ENCODE peak calls at places on chromosomes 3 and 15, in six cellular contexts. W is PC-9, K is uterus, H is right atrium auricular region, F is upper lobe of right lung, G is mammary epithelial cell. A is an unnamed sample. For H3K27me3, the result is how much of the 10 kb centered on the place peaks cover.

GRCh38 chr15:47333758-47334157 is 383.5 kb upstream of the SEMA6D start:
- DNase-seq in G (no peak), K (no peak), F (no peak), H (no peak), W (no peak), A (no peak)

GRCh38 chr15:29681946-29682345 is 140.3 kb downstream of the TJP1 start:
- DNase-seq in F (no peak), W (no peak), K (no peak), H (no peak), G (no peak), A (no peak)

GRCh38 chr15:93438310-93438709 is 349.3 kb upstream of the RGMA start:
- DNase-seq in F (no peak), G (no peak), W (no peak), H (no peak), K (no peak), A (no peak)

GRCh38 chr15:64515196-64515595 is 54.8 kb downstream of the ZNF609 start:
- DNase-seq in K (no peak), W (peak), F (no peak), G (peak), H (no peak), A (no peak)

GRCh38 chr3:134904333-134904771 is 109.3 kb downstream of the EPHB1 start:
- DNase-seq in G (no peak), H (no peak), F (no peak), W (no peak), K (no peak), A (no peak)

GRCh38 chr3:71064976-71065763 is 518.4 kb downstream of the FOXP1 start:
- DNase-seq in K (peak), F (peak), G (peak), H (peak), W (no peak), A (peak)

GRCh38 chr3:87196879-87197278 is 30.2 kb upstream of the CHMP2B start:
- DNase-seq in F (no peak), G (peak), H (no peak), K (no peak), W (peak), A (no peak)

GRCh38 chr3:89107461-89108035 is at the start of gene EPHA3:
- DNase-seq in H (peak), W (no peak), F (peak), K (peak), G (peak), A (peak)

GRCh38 chr3:178761024-178761423 is 224.8 kb downstream of the KCNMB2 start:
- DNase-seq in G (no peak), W (no peak), K (no peak), F (no peak), H (no peak), A (no peak)

GRCh38 chr3:122355612-122356011 is 27.4 kb downstream of the MIX23 start:
- DNase-seq in G (no peak), W (no peak), H (no peak), K (no peak), F (no peak), A (no peak)

GRCh38 chr15:78193731-78194567 is 40.4 kb downstream of the ACSBG1 start:
- DNase-seq in G (no peak), K (no peak), F (peak), W (no peak), H (no peak), A (no peak)

GRCh38 chr15:77966540-77967290 is 110.8 kb downstream of the TBC1D2B start:
- DNase-seq in H (peak), K (peak), F (peak), G (peak), W (no peak), A (no peak)

GRCh38 chr3:147906275-147906674 is 497.1 kb downstream of the ZIC1 start:
- DNase-seq in K (no peak), H (no peak), F (no peak), G (peak), W (no peak), A (no peak)

GRCh38 chr3:69484507-69485393 is 98.9 kb upstream of the FRMD4B start:
- DNase-seq in K (no peak), W (no peak), F (no peak), H (no peak), G (no peak), A (no peak)

GRCh38 chr15:101256756-101257155 is 4.9 kb upstream of the CHSY1 start:
- DNase-seq in W (no peak), G (no peak), K (no peak), F (no peak), H (no peak), A (no peak)

GRCh38 chr3:177069514-177070329 is 127.6 kb downstream of the TBL1XR1 start:
- DNase-seq in W (peak), H (no peak), G (peak), K (no peak), F (no peak), A (no peak)

GRCh38 chr3:144295619-144296018 is 324.0 kb downstream of the DIPK2A start:
- DNase-seq in G (no peak), F (no peak), H (no peak), W (peak), K (no peak), A (no peak)

GRCh38 chr3:56725175-56725574 is 42.1 kb upstream of the TASOR start:
- DNase-seq in K (no peak), W (no peak), H (no peak), G (no peak), F (no peak), A (no peak)

GRCh38 chr15:74340139-74340538 is 27.3 kb downstream of the CYP11A1 start:
- DNase-seq in K (no peak), G (peak), H (no peak), W (peak), F (peak), A (peak)

DNA sequence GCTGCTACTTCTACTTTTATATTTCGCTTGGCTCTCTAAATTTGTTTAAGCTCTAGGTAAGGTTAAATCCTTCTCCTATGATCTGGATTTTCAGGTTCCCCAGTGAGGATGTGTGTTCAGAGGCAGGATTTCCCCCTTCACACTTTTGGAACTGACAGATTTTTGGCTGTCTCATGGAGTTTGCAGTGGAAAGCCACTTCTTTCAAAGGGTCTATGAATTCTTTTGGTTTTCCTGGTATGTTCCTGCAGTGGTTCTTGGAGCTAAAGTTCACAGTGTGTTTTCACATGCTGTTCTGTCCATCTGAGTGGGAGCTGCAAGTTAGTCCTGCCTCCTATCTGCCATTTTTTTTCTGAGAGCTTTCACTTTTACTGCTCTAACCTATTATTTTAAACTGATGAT is 21.6 kb upstream of the TIGIT start:
- DNase-seq in K (no peak), G (no peak), W (no peak), H (no peak), F (no peak), A (no peak)
- TF ChIP-seq CTCF in K (no peak), G (no peak), W (no peak), H (no peak), F (no peak), A (no peak)

GRCh38 chr15:40927497-40928346 is 1.4 kb upstream of the DLL4 start:
- DNase-seq in G (no peak), F (no peak), H (no peak), K (no peak), W (no peak), A (no peak)

GRCh38 chr15:40925863-40926658 is 3.1 kb upstream of the DLL4 start:
- DNase-seq in G (no peak), F (no peak), K (no peak), H (no peak), W (no peak), A (no peak)

GRCh38 chr15:40926659-40927496 is 2.3 kb upstream of the DLL4 start:
- DNase-seq in H (no peak), W (no peak), G (no peak), F (no peak), K (no peak), A (no peak)

GRCh38 chr15:40923551-40923950 is 5.6 kb upstream of the DLL4 start:
- DNase-seq in F (no peak), K (no peak), G (no peak), H (no peak), W (no peak), A (no peak)

DNA sequence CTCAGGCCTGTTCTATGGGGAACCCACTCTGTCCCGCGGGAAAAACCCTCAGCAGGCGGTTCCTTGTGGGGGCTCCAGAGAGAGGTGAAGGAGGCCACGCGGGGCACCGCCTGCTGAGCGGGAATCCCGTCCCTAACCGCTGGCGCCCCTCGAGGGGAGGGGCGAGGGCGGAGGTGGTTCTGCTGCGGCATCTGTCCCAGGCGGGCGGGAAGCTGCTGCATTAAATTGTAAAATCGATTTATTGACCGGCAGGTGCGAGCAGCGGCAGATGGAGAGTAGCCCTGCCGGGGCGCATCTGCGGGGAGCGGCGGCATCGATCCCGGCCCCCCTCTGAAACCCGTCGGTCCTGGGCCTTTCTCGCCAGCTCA is 3.7 kb upstream of the DLL4 start:
- DNase-seq in G (no peak), H (no peak), K (no peak), W (no peak), F (no peak), A (no peak)
- H3K27me3 ChIP-seq in G (under half), H (under half), K (under half), W (under half), F (under half), A (under half)

GRCh38 chr3:196694941-196695848 is 16.9 kb downstream of the CEP19 start:
- DNase-seq in K (no peak), H (no peak), G (no peak), W (no peak), F (no peak), A (no peak)
- H3K27ac ChIP-seq in K (no peak), H (no peak), G (no peak), W (no peak), F (no peak), A (no peak)

GRCh38 chr3:11211531-11212300 is 57.4 kb downstream of the HRH1 start:
- DNase-seq in H (no peak), W (no peak), G (no peak), K (peak), F (no peak), A (no peak)
- TF ChIP-seq CTCF in H (no peak), W (no peak), G (no peak), K (no peak), F (no peak), A (peak)

GRCh38 chr15:70761046-70761445 is 2.3 kb downstream of the UACA start:
- DNase-seq in F (no peak), G (no peak), H (no peak), W (no peak), K (no peak), A (no peak)

GRCh38 chr15:70753101-70753829 is 10.1 kb downstream of the UACA start:
- DNase-seq in K (no peak), H (no peak), F (no peak), W (no peak), G (no peak), A (no peak)

GRCh38 chr15:70754862-70755261 is 8.5 kb downstream of the UACA start:
- DNase-seq in W (no peak), G (no peak), F (no peak), K (no peak), H (no peak), A (no peak)

GRCh38 chr15:70758790-70759462 is 4.4 kb downstream of the UACA start:
- DNase-seq in H (no peak), K (no peak), W (no peak), G (no peak), F (no peak), A (no peak)

GRCh38 chr15:70757627-70758026 is 5.7 kb downstream of the UACA start:
- DNase-seq in G (no peak), H (no peak), K (no peak), F (no peak), W (no peak), A (no peak)
- H3K27me3 ChIP-seq in G (under half), H (under half), K (under half), F (under half), W (under half), A (under half)

DNA sequence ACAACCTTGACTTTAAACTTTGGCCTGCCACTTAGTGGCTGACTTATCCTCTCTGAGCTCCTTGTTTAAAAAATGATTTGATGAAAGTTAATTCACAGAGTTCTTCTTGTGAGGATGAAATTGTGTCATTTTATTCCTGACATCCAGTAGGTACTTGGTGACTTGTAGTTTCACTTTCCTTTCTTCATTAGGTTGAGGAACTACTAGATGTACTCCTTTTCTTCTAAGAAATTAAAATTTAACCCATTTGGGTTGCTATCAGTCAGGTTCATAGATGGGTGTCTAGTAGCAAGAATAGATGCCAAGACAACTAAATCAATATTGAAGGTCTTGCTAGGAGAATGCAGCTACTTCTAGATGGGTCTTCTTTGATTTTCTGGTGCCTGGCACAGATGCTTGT is 5.2 kb downstream of the NR1D2 start:
- DNase-seq in F (no peak), W (no peak), H (no peak), G (no peak), K (no peak), A (no peak)
- H3K27ac ChIP-seq in F (no peak), W (no peak), H (peak), G (no peak), K (peak), A (peak)

GRCh38 chr3:133444071-133444774 is 44.4 kb downstream of the BFSP2 start:
- DNase-seq in K (no peak), W (peak), F (no peak), G (peak), H (no peak), A (no peak)
- TF ChIP-seq CTCF in K (no peak), W (peak), F (no peak), G (no peak), H (no peak), A (no peak)

GRCh38 chr3:168250415-168250861 is 154.7 kb upstream of the GOLIM4 start:
- DNase-seq in H (no peak), W (no peak), K (no peak), G (no peak), F (no peak), A (no peak)

GRCh38 chr3:168249048-168249538 is 153.4 kb upstream of the GOLIM4 start:
- DNase-seq in G (peak), H (no peak), K (no peak), W (no peak), F (no peak), A (peak)

GRCh38 chr3:168251371-168251770 is 155.6 kb upstream of the GOLIM4 start:
- DNase-seq in F (no peak), W (no peak), K (no peak), G (no peak), H (no peak), A (no peak)

GRCh38 chr3:168249539-168250414 is 154.1 kb upstream of the GOLIM4 start:
- DNase-seq in F (peak), W (peak), K (peak), G (peak), H (peak), A (peak)

GRCh38 chr3:168248383-168249047 is 152.8 kb upstream of the GOLIM4 start:
- DNase-seq in H (no peak), W (no peak), F (peak), G (peak), K (no peak), A (no peak)
- H3K27me3 ChIP-seq in H (under half), W (under half), F (under half), G (under half), K (under half), A (under half)

DNA sequence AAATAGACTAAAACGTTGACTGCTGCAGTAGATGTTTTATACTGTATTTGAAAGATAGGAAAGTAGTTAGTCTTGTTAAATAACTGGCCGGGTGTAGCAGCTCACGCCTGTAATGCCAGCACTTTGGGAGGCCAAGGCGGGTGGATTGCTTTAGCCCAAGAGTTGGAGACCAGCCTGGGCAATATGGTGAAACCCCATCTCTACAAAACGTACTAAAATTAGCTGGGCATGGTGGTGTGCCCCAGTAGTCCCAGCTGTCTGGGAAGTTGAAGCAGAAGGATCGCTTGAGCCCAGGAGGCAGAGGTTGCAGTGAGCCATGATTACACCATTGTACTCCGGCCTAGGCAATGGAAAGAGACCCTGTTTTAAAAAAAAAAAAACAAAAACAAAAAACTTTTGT is 60.5 kb upstream of the ULK4 start:
- DNase-seq in H (no peak), F (no peak), G (no peak), W (no peak), K (no peak), A (no peak)
- H3K27ac ChIP-seq in H (peak), F (no peak), G (peak), W (no peak), K (peak), A (no peak)

A was measured in tibial artery.